ENCODE peak calls at places on chromosomes 2 and 18, in eight cellular contexts. One of them, this sample, is unnamed.

GRCh38 chr2:217972490-217972889 is 30.3 kb downstream of the TNS1 start:
- DNase-seq in RKO: no peak
- DNase-seq in epithelial cell of esophagus: no peak
- DNase-seq in natural killer cell treated with Interleukin-12 subunit alpha and Interleukin-12 subunit beta and Interleukin-15 and Interleukin-18, amount 100 ng/mL, for 72 hours: no peak
- DNase-seq in T-helper 2 cell treated with Interferon-gamma antibody and Interleukin-4, amounts not matched to agents 5 μg/mL and 100 μg/mL, for 36 hours: no peak
- DNase-seq in pulmonary artery endothelial cell: no peak
- DNase-seq in activated naive CD4-positive, alpha-beta T cell treated with anti-CD3 and anti-CD28 coated beads, Interleukin-2, amount 50 U/mL, for 16 hours: no peak
- DNase-seq in stimulated activated CD4-positive, alpha-beta T cell treated with anti-CD3 and anti-CD28 coated beads, Interleukin-4, amount 100 ng/mL, for 48 hours: no peak
- DNase-seq in this sample: no peak

GRCh38 chr2:157722580-157723234 is 94.0 kb upstream of the ACVR1C start:
- DNase-seq in RKO: peak; percentile 45
- DNase-seq in epithelial cell of esophagus: peak; percentile 7
- DNase-seq in natural killer cell treated with Interleukin-12 subunit alpha and Interleukin-12 subunit beta and Interleukin-15 and Interleukin-18, amount 100 ng/mL, for 72 hours: no peak
- DNase-seq in T-helper 2 cell treated with Interferon-gamma antibody and Interleukin-4, amounts not matched to agents 5 μg/mL and 100 μg/mL, for 36 hours: no peak
- DNase-seq in pulmonary artery endothelial cell: no peak
- DNase-seq in activated naive CD4-positive, alpha-beta T cell treated with anti-CD3 and anti-CD28 coated beads, Interleukin-2, amount 50 U/mL, for 16 hours: no peak
- DNase-seq in stimulated activated CD4-positive, alpha-beta T cell treated with anti-CD3 and anti-CD28 coated beads, Interleukin-4, amount 100 ng/mL, for 48 hours: no peak
- DNase-seq in this sample: no peak

GRCh38 chr2:233803994-233804393 is 25.9 kb downstream of the MROH2A start:
- DNase-seq in RKO: no peak
- DNase-seq in epithelial cell of esophagus: no peak
- DNase-seq in natural killer cell treated with Interleukin-12 subunit alpha and Interleukin-12 subunit beta and Interleukin-15 and Interleukin-18, amount 100 ng/mL, for 72 hours: no peak
- DNase-seq in T-helper 2 cell treated with Interferon-gamma antibody and Interleukin-4, amounts not matched to agents 5 μg/mL and 100 μg/mL, for 36 hours: no peak
- DNase-seq in pulmonary artery endothelial cell: no peak
- DNase-seq in activated naive CD4-positive, alpha-beta T cell treated with anti-CD3 and anti-CD28 coated beads, Interleukin-2, amount 50 U/mL, for 16 hours: no peak
- DNase-seq in stimulated activated CD4-positive, alpha-beta T cell treated with anti-CD3 and anti-CD28 coated beads, Interleukin-4, amount 100 ng/mL, for 48 hours: no peak
- DNase-seq in this sample: no peak

GRCh38 chr2:74414913-74415761 is 6.3 kb downstream of the C2orf81 start:
- DNase-seq in RKO: no peak
- DNase-seq in epithelial cell of esophagus: no peak
- DNase-seq in natural killer cell treated with Interleukin-12 subunit alpha and Interleukin-12 subunit beta and Interleukin-15 and Interleukin-18, amount 100 ng/mL, for 72 hours: no peak
- DNase-seq in T-helper 2 cell treated with Interferon-gamma antibody and Interleukin-4, amounts not matched to agents 5 μg/mL and 100 μg/mL, for 36 hours: no peak
- DNase-seq in pulmonary artery endothelial cell: no peak
- DNase-seq in activated naive CD4-positive, alpha-beta T cell treated with anti-CD3 and anti-CD28 coated beads, Interleukin-2, amount 50 U/mL, for 16 hours: peak; percentile 30
- DNase-seq in stimulated activated CD4-positive, alpha-beta T cell treated with anti-CD3 and anti-CD28 coated beads, Interleukin-4, amount 100 ng/mL, for 48 hours: no peak
- DNase-seq in this sample: no peak

GRCh38 chr2:189797902-189798301 is 13.7 kb downstream of the PMS1 start:
- DNase-seq in RKO: no peak
- DNase-seq in epithelial cell of esophagus: no peak
- DNase-seq in natural killer cell treated with Interleukin-12 subunit alpha and Interleukin-12 subunit beta and Interleukin-15 and Interleukin-18, amount 100 ng/mL, for 72 hours: no peak
- DNase-seq in T-helper 2 cell treated with Interferon-gamma antibody and Interleukin-4, amounts not matched to agents 5 μg/mL and 100 μg/mL, for 36 hours: no peak
- DNase-seq in pulmonary artery endothelial cell: no peak
- DNase-seq in activated naive CD4-positive, alpha-beta T cell treated with anti-CD3 and anti-CD28 coated beads, Interleukin-2, amount 50 U/mL, for 16 hours: no peak
- DNase-seq in stimulated activated CD4-positive, alpha-beta T cell treated with anti-CD3 and anti-CD28 coated beads, Interleukin-4, amount 100 ng/mL, for 48 hours: no peak
- DNase-seq in this sample: no peak

GRCh38 chr2:199303814-199304213 is 153.9 kb downstream of the SATB2 start:
- DNase-seq in RKO: peak; percentile 57
- DNase-seq in epithelial cell of esophagus: peak; percentile 44
- DNase-seq in natural killer cell treated with Interleukin-12 subunit alpha and Interleukin-12 subunit beta and Interleukin-15 and Interleukin-18, amount 100 ng/mL, for 72 hours: no peak
- DNase-seq in T-helper 2 cell treated with Interferon-gamma antibody and Interleukin-4, amounts not matched to agents 5 μg/mL and 100 μg/mL, for 36 hours: no peak
- DNase-seq in pulmonary artery endothelial cell: peak; percentile 88
- DNase-seq in activated naive CD4-positive, alpha-beta T cell treated with anti-CD3 and anti-CD28 coated beads, Interleukin-2, amount 50 U/mL, for 16 hours: no peak
- DNase-seq in stimulated activated CD4-positive, alpha-beta T cell treated with anti-CD3 and anti-CD28 coated beads, Interleukin-4, amount 100 ng/mL, for 48 hours: no peak
- DNase-seq in this sample: peak; percentile 31

GRCh38 chr18:36411745-36412168 is 114.2 kb downstream of the FHOD3 start:
- DNase-seq in RKO: peak; percentile 20
- DNase-seq in epithelial cell of esophagus: peak; percentile 54
- DNase-seq in natural killer cell treated with Interleukin-12 subunit alpha and Interleukin-12 subunit beta and Interleukin-15 and Interleukin-18, amount 100 ng/mL, for 72 hours: no peak
- DNase-seq in T-helper 2 cell treated with Interferon-gamma antibody and Interleukin-4, amounts not matched to agents 5 μg/mL and 100 μg/mL, for 36 hours: no peak
- DNase-seq in pulmonary artery endothelial cell: no peak
- DNase-seq in activated naive CD4-positive, alpha-beta T cell treated with anti-CD3 and anti-CD28 coated beads, Interleukin-2, amount 50 U/mL, for 16 hours: no peak
- DNase-seq in stimulated activated CD4-positive, alpha-beta T cell treated with anti-CD3 and anti-CD28 coated beads, Interleukin-4, amount 100 ng/mL, for 48 hours: no peak
- DNase-seq in this sample: no peak

GRCh38 chr2:239273280-239274234 is 127.3 kb downstream of the HDAC4 start:
- DNase-seq in RKO: no peak
- DNase-seq in epithelial cell of esophagus: no peak
- DNase-seq in natural killer cell treated with Interleukin-12 subunit alpha and Interleukin-12 subunit beta and Interleukin-15 and Interleukin-18, amount 100 ng/mL, for 72 hours: no peak
- DNase-seq in T-helper 2 cell treated with Interferon-gamma antibody and Interleukin-4, amounts not matched to agents 5 μg/mL and 100 μg/mL, for 36 hours: no peak
- DNase-seq in pulmonary artery endothelial cell: no peak
- DNase-seq in activated naive CD4-positive, alpha-beta T cell treated with anti-CD3 and anti-CD28 coated beads, Interleukin-2, amount 50 U/mL, for 16 hours: no peak
- DNase-seq in stimulated activated CD4-positive, alpha-beta T cell treated with anti-CD3 and anti-CD28 coated beads, Interleukin-4, amount 100 ng/mL, for 48 hours: no peak
- DNase-seq in this sample: no peak

GRCh38 chr2:190467575-190468083 is 59.5 kb downstream of the MFSD6 start:
- DNase-seq in RKO: no peak
- DNase-seq in epithelial cell of esophagus: peak; percentile 25
- DNase-seq in natural killer cell treated with Interleukin-12 subunit alpha and Interleukin-12 subunit beta and Interleukin-15 and Interleukin-18, amount 100 ng/mL, for 72 hours: no peak
- DNase-seq in T-helper 2 cell treated with Interferon-gamma antibody and Interleukin-4, amounts not matched to agents 5 μg/mL and 100 μg/mL, for 36 hours: no peak
- DNase-seq in pulmonary artery endothelial cell: no peak
- DNase-seq in activated naive CD4-positive, alpha-beta T cell treated with anti-CD3 and anti-CD28 coated beads, Interleukin-2, amount 50 U/mL, for 16 hours: no peak
- DNase-seq in stimulated activated CD4-positive, alpha-beta T cell treated with anti-CD3 and anti-CD28 coated beads, Interleukin-4, amount 100 ng/mL, for 48 hours: no peak
- DNase-seq in this sample: no peak

GRCh38 chr2:12587729-12588522 is 128.8 kb upstream of the TRIB2 start:
- DNase-seq in RKO: peak; percentile 60
- DNase-seq in epithelial cell of esophagus: peak; percentile 95
- DNase-seq in natural killer cell treated with Interleukin-12 subunit alpha and Interleukin-12 subunit beta and Interleukin-15 and Interleukin-18, amount 100 ng/mL, for 72 hours: no peak
- DNase-seq in T-helper 2 cell treated with Interferon-gamma antibody and Interleukin-4, amounts not matched to agents 5 μg/mL and 100 μg/mL, for 36 hours: no peak
- DNase-seq in pulmonary artery endothelial cell: no peak
- DNase-seq in activated naive CD4-positive, alpha-beta T cell treated with anti-CD3 and anti-CD28 coated beads, Interleukin-2, amount 50 U/mL, for 16 hours: no peak
- DNase-seq in stimulated activated CD4-positive, alpha-beta T cell treated with anti-CD3 and anti-CD28 coated beads, Interleukin-4, amount 100 ng/mL, for 48 hours: no peak
- DNase-seq in this sample: peak; percentile 79

GRCh38 chr18:44744206-44745180 is 63.8 kb downstream of the SETBP1 start:
- DNase-seq in RKO: no peak
- DNase-seq in epithelial cell of esophagus: no peak
- DNase-seq in natural killer cell treated with Interleukin-12 subunit alpha and Interleukin-12 subunit beta and Interleukin-15 and Interleukin-18, amount 100 ng/mL, for 72 hours: no peak
- DNase-seq in T-helper 2 cell treated with Interferon-gamma antibody and Interleukin-4, amounts not matched to agents 5 μg/mL and 100 μg/mL, for 36 hours: no peak
- DNase-seq in pulmonary artery endothelial cell: no peak
- DNase-seq in activated naive CD4-positive, alpha-beta T cell treated with anti-CD3 and anti-CD28 coated beads, Interleukin-2, amount 50 U/mL, for 16 hours: no peak
- DNase-seq in stimulated activated CD4-positive, alpha-beta T cell treated with anti-CD3 and anti-CD28 coated beads, Interleukin-4, amount 100 ng/mL, for 48 hours: no peak
- DNase-seq in this sample: no peak

GRCh38 chr2:239203443-239204142 is 197.2 kb downstream of the HDAC4 start:
- DNase-seq in RKO: no peak
- DNase-seq in epithelial cell of esophagus: no peak
- DNase-seq in natural killer cell treated with Interleukin-12 subunit alpha and Interleukin-12 subunit beta and Interleukin-15 and Interleukin-18, amount 100 ng/mL, for 72 hours: no peak
- DNase-seq in T-helper 2 cell treated with Interferon-gamma antibody and Interleukin-4, amounts not matched to agents 5 μg/mL and 100 μg/mL, for 36 hours: no peak
- DNase-seq in pulmonary artery endothelial cell: no peak
- DNase-seq in activated naive CD4-positive, alpha-beta T cell treated with anti-CD3 and anti-CD28 coated beads, Interleukin-2, amount 50 U/mL, for 16 hours: no peak
- DNase-seq in stimulated activated CD4-positive, alpha-beta T cell treated with anti-CD3 and anti-CD28 coated beads, Interleukin-4, amount 100 ng/mL, for 48 hours: no peak
- DNase-seq in this sample: no peak

GRCh38 chr2:55138546-55139288 is 88.5 kb upstream of the RTN4 start:
- DNase-seq in RKO: no peak
- DNase-seq in epithelial cell of esophagus: no peak
- DNase-seq in natural killer cell treated with Interleukin-12 subunit alpha and Interleukin-12 subunit beta and Interleukin-15 and Interleukin-18, amount 100 ng/mL, for 72 hours: no peak
- DNase-seq in T-helper 2 cell treated with Interferon-gamma antibody and Interleukin-4, amounts not matched to agents 5 μg/mL and 100 μg/mL, for 36 hours: no peak
- DNase-seq in pulmonary artery endothelial cell: no peak
- DNase-seq in activated naive CD4-positive, alpha-beta T cell treated with anti-CD3 and anti-CD28 coated beads, Interleukin-2, amount 50 U/mL, for 16 hours: no peak
- DNase-seq in stimulated activated CD4-positive, alpha-beta T cell treated with anti-CD3 and anti-CD28 coated beads, Interleukin-4, amount 100 ng/mL, for 48 hours: no peak
- DNase-seq in this sample: no peak

GRCh38 chr2:26692814-26693286 is 328 bp downstream of the KCNK3 start:
- DNase-seq in RKO: no peak
- DNase-seq in epithelial cell of esophagus: peak; percentile 44
- DNase-seq in natural killer cell treated with Interleukin-12 subunit alpha and Interleukin-12 subunit beta and Interleukin-15 and Interleukin-18, amount 100 ng/mL, for 72 hours: no peak
- DNase-seq in T-helper 2 cell treated with Interferon-gamma antibody and Interleukin-4, amounts not matched to agents 5 μg/mL and 100 μg/mL, for 36 hours: no peak
- DNase-seq in pulmonary artery endothelial cell: no peak
- DNase-seq in activated naive CD4-positive, alpha-beta T cell treated with anti-CD3 and anti-CD28 coated beads, Interleukin-2, amount 50 U/mL, for 16 hours: peak; percentile 15
- DNase-seq in stimulated activated CD4-positive, alpha-beta T cell treated with anti-CD3 and anti-CD28 coated beads, Interleukin-4, amount 100 ng/mL, for 48 hours: no peak
- DNase-seq in this sample: no peak

GRCh38 chr18:59823611-59824195 is 76.1 kb upstream of the PMAIP1 start:
- DNase-seq in RKO: peak; percentile 39
- DNase-seq in epithelial cell of esophagus: peak; percentile 78
- DNase-seq in natural killer cell treated with Interleukin-12 subunit alpha and Interleukin-12 subunit beta and Interleukin-15 and Interleukin-18, amount 100 ng/mL, for 72 hours: no peak
- DNase-seq in T-helper 2 cell treated with Interferon-gamma antibody and Interleukin-4, amounts not matched to agents 5 μg/mL and 100 μg/mL, for 36 hours: peak; percentile 33
- DNase-seq in pulmonary artery endothelial cell: no peak
- DNase-seq in activated naive CD4-positive, alpha-beta T cell treated with anti-CD3 and anti-CD28 coated beads, Interleukin-2, amount 50 U/mL, for 16 hours: no peak
- DNase-seq in stimulated activated CD4-positive, alpha-beta T cell treated with anti-CD3 and anti-CD28 coated beads, Interleukin-4, amount 100 ng/mL, for 48 hours: peak; percentile 53
- DNase-seq in this sample: peak; percentile 25

GRCh38 chr2:6556755-6557154 is 309.0 kb downstream of the CMPK2 start:
- DNase-seq in RKO: peak; percentile 60
- DNase-seq in epithelial cell of esophagus: peak; percentile 88
- DNase-seq in natural killer cell treated with Interleukin-12 subunit alpha and Interleukin-12 subunit beta and Interleukin-15 and Interleukin-18, amount 100 ng/mL, for 72 hours: no peak
- DNase-seq in T-helper 2 cell treated with Interferon-gamma antibody and Interleukin-4, amounts not matched to agents 5 μg/mL and 100 μg/mL, for 36 hours: no peak
- DNase-seq in pulmonary artery endothelial cell: no peak
- DNase-seq in activated naive CD4-positive, alpha-beta T cell treated with anti-CD3 and anti-CD28 coated beads, Interleukin-2, amount 50 U/mL, for 16 hours: no peak
- DNase-seq in stimulated activated CD4-positive, alpha-beta T cell treated with anti-CD3 and anti-CD28 coated beads, Interleukin-4, amount 100 ng/mL, for 48 hours: no peak
- DNase-seq in this sample: peak; percentile 4